ENCODE peak calls at places on chromosome 6, in six cellular contexts. One of them, this sample, is unnamed.

GRCh38 chr6:111061493-111061892 is 25.8 kb upstream of the SLC16A10 start:
- DNase-seq in WTC11: no peak
- DNase-seq in dorsolateral prefrontal cortex: no peak
- DNase-seq in neural crest cell: no peak
- DNase-seq in fibroblast of lung: no peak
- DNase-seq in erythroblast: no peak
- DNase-seq in this sample: no peak

GRCh38 chr6:56756219-56756789 is 113.6 kb upstream of the DST start:
- DNase-seq in neural crest cell: no peak
- DNase-seq in WTC11: no peak
- DNase-seq in erythroblast: no peak
- DNase-seq in fibroblast of lung: no peak
- DNase-seq in dorsolateral prefrontal cortex: no peak
- DNase-seq in this sample: no peak

GRCh38 chr6:154453329-154453728 is 57.2 kb downstream of the CNKSR3 start:
- DNase-seq in erythroblast: no peak
- DNase-seq in neural crest cell: no peak
- DNase-seq in dorsolateral prefrontal cortex: no peak
- DNase-seq in WTC11: no peak
- DNase-seq in fibroblast of lung: no peak
- DNase-seq in this sample: no peak

GRCh38 chr6:157025459-157025858 is 248.3 kb downstream of the ARID1B start:
- DNase-seq in erythroblast: no peak
- DNase-seq in neural crest cell: no peak
- DNase-seq in dorsolateral prefrontal cortex: no peak
- DNase-seq in fibroblast of lung: no peak
- DNase-seq in WTC11: no peak
- DNase-seq in this sample: no peak

GRCh38 chr6:119073307-119074051 is 5.0 kb downstream of the FAM184A start:
- DNase-seq in WTC11: no peak
- DNase-seq in erythroblast: no peak
- DNase-seq in dorsolateral prefrontal cortex: no peak
- DNase-seq in neural crest cell: no peak
- DNase-seq in fibroblast of lung: no peak
- DNase-seq in this sample: no peak

GRCh38 chr6:16286151-16286522 is 47.8 kb downstream of the GMPR start:
- DNase-seq in neural crest cell: peak
- DNase-seq in erythroblast: peak
- DNase-seq in WTC11: peak
- DNase-seq in dorsolateral prefrontal cortex: peak
- DNase-seq in fibroblast of lung: peak
- DNase-seq in this sample: no peak

GRCh38 chr6:39439342-39440038 is 117.0 kb upstream of the KCNK16 start:
- DNase-seq in neural crest cell: no peak
- DNase-seq in erythroblast: no peak
- DNase-seq in dorsolateral prefrontal cortex: no peak
- DNase-seq in WTC11: no peak
- DNase-seq in fibroblast of lung: no peak
- DNase-seq in this sample: no peak

GRCh38 chr6:44024597-44025219 is 102.5 kb downstream of the MRPL14 start:
- DNase-seq in dorsolateral prefrontal cortex: no peak
- DNase-seq in fibroblast of lung: no peak
- DNase-seq in WTC11: no peak
- DNase-seq in neural crest cell: no peak
- DNase-seq in erythroblast: no peak
- DNase-seq in this sample: no peak

GRCh38 chr6:138226701-138227315 is 8.5 kb upstream of the PBOV1 start:
- DNase-seq in dorsolateral prefrontal cortex: no peak
- DNase-seq in erythroblast: no peak
- DNase-seq in neural crest cell: no peak
- DNase-seq in fibroblast of lung: no peak
- DNase-seq in WTC11: no peak
- DNase-seq in this sample: no peak

GRCh38 chr6:42968783-42969182 is 8.2 kb downstream of the GNMT start:
- DNase-seq in fibroblast of lung: no peak
- DNase-seq in WTC11: no peak
- DNase-seq in neural crest cell: no peak
- DNase-seq in dorsolateral prefrontal cortex: no peak
- DNase-seq in erythroblast: no peak
- DNase-seq in this sample: no peak

GRCh38 chr6:140059947-140060346 is 685.5 kb upstream of the CITED2 start:
- DNase-seq in fibroblast of lung: no peak
- DNase-seq in neural crest cell: no peak
- DNase-seq in dorsolateral prefrontal cortex: no peak
- DNase-seq in erythroblast: no peak
- DNase-seq in WTC11: no peak
- DNase-seq in this sample: no peak

GRCh38 chr6:49423817-49424216 is 39.2 kb downstream of the MMUT start:
- DNase-seq in dorsolateral prefrontal cortex: no peak
- DNase-seq in erythroblast: no peak
- DNase-seq in neural crest cell: no peak
- DNase-seq in WTC11: no peak
- DNase-seq in fibroblast of lung: peak
- DNase-seq in this sample: no peak

GRCh38 chr6:165649152-165649551 is 13.9 kb downstream of the PDE10A start:
- DNase-seq in fibroblast of lung: no peak
- DNase-seq in erythroblast: no peak
- DNase-seq in neural crest cell: no peak
- DNase-seq in WTC11: no peak
- DNase-seq in dorsolateral prefrontal cortex: no peak
- DNase-seq in this sample: no peak

GRCh38 chr6:28081486-28081751 is 1.1 kb downstream of the ZNF165 start:
- DNase-seq in erythroblast: no peak
- DNase-seq in neural crest cell: no peak
- DNase-seq in dorsolateral prefrontal cortex: no peak
- DNase-seq in WTC11: no peak
- DNase-seq in fibroblast of lung: no peak
- DNase-seq in this sample: no peak

GRCh38 chr6:34350100-34350936 is 42.2 kb downstream of the NUDT3 start:
- DNase-seq in dorsolateral prefrontal cortex: no peak
- DNase-seq in neural crest cell: no peak
- DNase-seq in WTC11: no peak
- DNase-seq in fibroblast of lung: no peak
- DNase-seq in erythroblast: no peak
- DNase-seq in this sample: no peak

GRCh38 chr6:112286010-112286409 is 31.6 kb upstream of the LAMA4 start:
- DNase-seq in WTC11: no peak
- DNase-seq in erythroblast: no peak
- DNase-seq in fibroblast of lung: no peak
- DNase-seq in dorsolateral prefrontal cortex: no peak
- DNase-seq in neural crest cell: no peak
- DNase-seq in this sample: no peak

GRCh38 chr6:31723245-31723979 is at the start of gene MPIG6B:
- DNase-seq in neural crest cell: no peak
- DNase-seq in fibroblast of lung: no peak
- DNase-seq in erythroblast: no peak
- DNase-seq in dorsolateral prefrontal cortex: no peak
- DNase-seq in WTC11: no peak
- DNase-seq in this sample: no peak

GRCh38 chr6:41630069-41630468 is 8.2 kb upstream of the MDFI start:
- DNase-seq in fibroblast of lung: no peak
- DNase-seq in neural crest cell: no peak
- DNase-seq in WTC11: no peak
- DNase-seq in dorsolateral prefrontal cortex: no peak
- DNase-seq in erythroblast: no peak
- DNase-seq in this sample: no peak

This sample was measured in ascending aorta.